ENCODE peak calls at places on chromosomes 7 and 10, in four cellular contexts. H is HCT116, N is neural progenitor cell, C is GM23338. E is an unnamed sample.

GRCh38 chr7:151705744-151706567 is 171.0 kb downstream of the PRKAG2 start:
- DNase-seq in H (peak), N (peak), C (peak), E (peak)

GRCh38 chr7:87451187-87451586 is 24.3 kb downstream of the ABCB4 start:
- DNase-seq in H (no peak), N (no peak), C (no peak), E (no peak)

GRCh38 chr10:132547421-132547861 is 9.9 kb downstream of the INPP5A start:
- DNase-seq in H (no peak), N (no peak), C (no peak), E (no peak)

GRCh38 chr7:126041472-126041871 is 1111.8 kb upstream of the POT1 start:
- DNase-seq in H (no peak), N (no peak), C (no peak), E (no peak)

GRCh38 chr10:119657725-119658124 is 6.5 kb downstream of the BAG3 start:
- DNase-seq in H (no peak), N (no peak), C (no peak), E (no peak)

GRCh38 chr10:13859979-13860619 is 273.3 kb downstream of the PRPF18 start:
- DNase-seq in H (no peak), N (no peak), C (no peak), E (no peak)

GRCh38 chr10:49395741-49396665 is at the start of gene DRGX:
- DNase-seq in H (no peak), N (peak), C (peak), E (no peak)

GRCh38 chr7:122303971-122304603 is 463 bp downstream of the FEZF1 start:
- DNase-seq in H (no peak), N (peak), C (peak), E (peak)

GRCh38 chr7:51261950-51262795 is 54.4 kb downstream of the COBL start:
- DNase-seq in H (no peak), N (no peak), C (no peak), E (no peak)

GRCh38 chr10:122141821-122142651 is 129.1 kb upstream of the BTBD16 start:
- DNase-seq in H (no peak), N (no peak), C (no peak), E (no peak)

GRCh38 chr10:62075912-62076311 is 174.4 kb downstream of the ARID5B start:
- DNase-seq in H (no peak), N (no peak), C (no peak), E (no peak)

GRCh38 chr7:23426876-23427275 is 43.4 kb downstream of the IGF2BP3 start:
- DNase-seq in H (no peak), N (no peak), C (no peak), E (no peak)

DNA sequence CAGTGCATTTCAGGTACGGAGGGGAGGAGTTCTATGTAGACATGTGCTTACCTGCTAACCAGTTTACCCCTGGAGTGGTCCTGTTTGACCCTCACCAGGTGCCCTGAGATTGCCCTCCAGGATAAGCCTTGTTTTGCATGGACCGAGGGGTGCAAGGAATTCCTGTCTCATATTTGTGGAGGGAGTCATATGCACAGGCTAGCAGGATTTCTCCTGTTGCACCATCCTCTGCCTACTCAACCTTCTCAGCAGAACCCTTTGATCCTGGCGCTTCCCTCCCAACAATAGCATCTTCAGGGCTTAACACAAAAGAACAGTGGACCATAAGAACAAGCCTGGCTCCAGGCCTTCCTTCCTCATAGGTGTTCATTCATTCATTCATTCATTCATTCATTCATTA is 7.2 kb downstream of the TRPV6 start:
- DNase-seq in H (no peak), N (no peak), C (no peak), E (no peak)
- TF ChIP-seq EZH2phosphoT487 in H (no peak), N (no peak), C (no peak), E (no peak)

GRCh38 chr7:158267737-158268435 is 319.7 kb downstream of the PTPRN2 start:
- DNase-seq in H (no peak), N (no peak), C (no peak), E (no peak)

GRCh38 chr7:158268851-158269535 is 318.6 kb downstream of the PTPRN2 start:
- DNase-seq in H (no peak), N (no peak), C (no peak), E (no peak)

GRCh38 chr7:158266426-158266816 is 321.2 kb downstream of the PTPRN2 start:
- DNase-seq in H (no peak), N (no peak), C (no peak), E (no peak)

GRCh38 chr7:158265743-158266080 is 321.9 kb downstream of the PTPRN2 start:
- DNase-seq in H (no peak), N (no peak), C (no peak), E (no peak)

DNA sequence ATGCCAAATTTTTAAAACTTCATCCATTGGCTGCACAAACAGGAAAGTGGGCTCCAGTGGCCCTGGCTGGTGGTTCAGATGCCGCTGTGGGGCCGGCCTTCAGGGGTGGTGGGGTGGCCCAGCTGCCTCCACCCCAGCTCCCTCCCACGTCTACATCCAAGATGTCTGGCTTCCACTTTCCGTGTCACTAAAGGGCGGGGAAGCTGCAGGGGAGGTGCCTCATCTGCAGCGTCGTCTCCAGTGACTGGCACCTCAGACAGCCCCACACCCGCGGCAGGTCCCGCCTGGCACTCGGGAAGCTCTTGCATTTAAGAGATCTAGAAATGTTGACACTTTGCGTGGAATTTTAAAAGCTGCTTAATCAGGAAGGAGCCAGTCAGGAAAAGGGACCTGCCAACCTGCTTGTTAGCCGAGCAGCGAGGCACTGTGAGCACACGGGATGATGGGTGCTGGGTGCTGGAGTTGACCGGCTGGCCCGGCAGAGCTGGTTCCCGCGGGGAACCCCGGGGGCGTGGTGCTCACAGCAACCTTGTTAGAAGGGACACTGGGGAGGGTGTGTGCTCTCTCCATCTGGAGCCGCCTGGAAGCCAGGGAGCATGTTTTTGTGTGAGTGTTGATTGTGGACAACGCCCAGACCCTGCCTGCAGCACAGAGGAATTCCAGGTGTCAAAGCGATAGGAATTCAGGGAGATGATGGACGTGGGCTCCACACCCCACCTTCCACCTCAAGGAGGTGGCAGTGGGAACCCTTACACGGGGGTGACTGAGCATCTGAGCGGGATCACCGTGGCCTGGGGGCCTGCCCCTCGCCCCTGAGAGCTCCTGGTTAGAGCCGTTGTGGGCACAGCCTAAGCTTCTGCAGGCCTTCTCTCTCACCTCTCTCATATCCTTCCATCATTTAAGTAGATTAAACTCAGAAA is 320.5 kb downstream of the PTPRN2 start:
- DNase-seq in H (no peak), N (no peak), C (no peak), E (no peak)
- TF ChIP-seq EZH2 in H (no peak), N (no peak), C (no peak), E (no peak)

GRCh38 chr7:29839302-29839701 is 33.0 kb downstream of the WIPF3 start:
- DNase-seq in H (no peak), N (no peak), C (no peak), E (no peak)
- TF ChIP-seq EZH2phosphoT487 in H (no peak), N (no peak), C (no peak), E (no peak)

GRCh38 chr10:80132299-80133139 is at the start of gene PLAC9:
- DNase-seq in H (no peak), N (peak), C (peak), E (no peak)
- TF ChIP-seq EZH2 in H (no peak), N (peak), C (no peak), E (no peak)

GRCh38 chr7:149292101-149292823 is 30.3 kb downstream of the ZNF783 start:
- DNase-seq in H (no peak), N (peak), C (peak), E (peak)
- TF ChIP-seq EZH2phosphoT487 in H (no peak), N (no peak), C (no peak), E (no peak)

E was measured in MM.1S.